ENCODE peak calls at places on chromosomes 3 and 15, in eight cellular contexts. One of them, this sample, is unnamed.

GRCh38 chr3:20608054-20608738 is 422.2 kb upstream of the SGO1 start:
- DNase-seq in activated CD4-positive, CD25-positive, alpha-beta regulatory T cell: no peak
- DNase-seq in ovary: no peak
- DNase-seq in NCI-H1436: no peak
- DNase-seq in pons: no peak
- DNase-seq in RWPE1: no peak
- DNase-seq in astrocyte of the spinal cord: no peak
- DNase-seq in putamen: no peak
- DNase-seq in this sample: no peak

GRCh38 chr3:149744630-149745029 is 7.7 kb downstream of the COMMD2 start:
- DNase-seq in putamen: no peak
- DNase-seq in activated CD4-positive, CD25-positive, alpha-beta regulatory T cell: no peak
- DNase-seq in NCI-H1436: no peak
- DNase-seq in RWPE1: no peak
- DNase-seq in pons: no peak
- DNase-seq in ovary: no peak
- DNase-seq in astrocyte of the spinal cord: no peak
- DNase-seq in this sample: no peak

GRCh38 chr3:134294302-134294925 is 43.8 kb upstream of the RYK start:
- DNase-seq in putamen: no peak
- DNase-seq in NCI-H1436: no peak
- DNase-seq in pons: no peak
- DNase-seq in ovary: no peak
- DNase-seq in astrocyte of the spinal cord: no peak
- DNase-seq in activated CD4-positive, CD25-positive, alpha-beta regulatory T cell: no peak
- DNase-seq in RWPE1: no peak
- DNase-seq in this sample: peak

GRCh38 chr3:101809178-101810022 is 30.4 kb downstream of the NXPE3 start:
- DNase-seq in RWPE1: peak
- DNase-seq in putamen: peak
- DNase-seq in pons: peak
- DNase-seq in astrocyte of the spinal cord: peak
- DNase-seq in ovary: no peak
- DNase-seq in activated CD4-positive, CD25-positive, alpha-beta regulatory T cell: peak
- DNase-seq in NCI-H1436: peak
- DNase-seq in this sample: no peak

GRCh38 chr15:88241060-88241459 is 15.5 kb downstream of the NTRK3 start:
- DNase-seq in astrocyte of the spinal cord: no peak
- DNase-seq in ovary: no peak
- DNase-seq in activated CD4-positive, CD25-positive, alpha-beta regulatory T cell: no peak
- DNase-seq in NCI-H1436: no peak
- DNase-seq in RWPE1: no peak
- DNase-seq in pons: no peak
- DNase-seq in putamen: no peak
- DNase-seq in this sample: no peak

GRCh38 chr3:33134026-33134625 is 20.3 kb downstream of the CRTAP start:
- DNase-seq in RWPE1: no peak
- DNase-seq in ovary: no peak
- DNase-seq in putamen: no peak
- DNase-seq in NCI-H1436: no peak
- DNase-seq in astrocyte of the spinal cord: peak
- DNase-seq in pons: no peak
- DNase-seq in activated CD4-positive, CD25-positive, alpha-beta regulatory T cell: no peak
- DNase-seq in this sample: no peak

GRCh38 chr15:50145451-50145872 is 26.4 kb upstream of the ATP8B4 start:
- DNase-seq in ovary: no peak
- DNase-seq in putamen: peak
- DNase-seq in astrocyte of the spinal cord: peak
- DNase-seq in pons: peak
- DNase-seq in NCI-H1436: peak
- DNase-seq in activated CD4-positive, CD25-positive, alpha-beta regulatory T cell: no peak
- DNase-seq in RWPE1: peak
- DNase-seq in this sample: no peak

GRCh38 chr3:99418209-99418635 is 220.2 kb upstream of the COL8A1 start:
- DNase-seq in astrocyte of the spinal cord: no peak
- DNase-seq in activated CD4-positive, CD25-positive, alpha-beta regulatory T cell: no peak
- DNase-seq in ovary: no peak
- DNase-seq in putamen: no peak
- DNase-seq in NCI-H1436: no peak
- DNase-seq in pons: no peak
- DNase-seq in RWPE1: no peak
- DNase-seq in this sample: no peak

GRCh38 chr15:40769310-40770146 is at the start of gene C15orf62:
- DNase-seq in NCI-H1436: peak
- DNase-seq in activated CD4-positive, CD25-positive, alpha-beta regulatory T cell: peak
- DNase-seq in ovary: peak
- DNase-seq in astrocyte of the spinal cord: peak
- DNase-seq in RWPE1: peak
- DNase-seq in pons: peak
- DNase-seq in putamen: peak
- DNase-seq in this sample: no peak

GRCh38 chr3:132723551-132723950 is 1.3 kb upstream of the NPHP3 start:
- DNase-seq in astrocyte of the spinal cord: peak
- DNase-seq in ovary: no peak
- DNase-seq in RWPE1: no peak
- DNase-seq in activated CD4-positive, CD25-positive, alpha-beta regulatory T cell: no peak
- DNase-seq in pons: no peak
- DNase-seq in putamen: no peak
- DNase-seq in NCI-H1436: no peak
- DNase-seq in this sample: no peak

GRCh38 chr3:81080608-81081007 is 680.8 kb downstream of the GBE1 start:
- DNase-seq in astrocyte of the spinal cord: no peak
- DNase-seq in pons: no peak
- DNase-seq in NCI-H1436: no peak
- DNase-seq in RWPE1: no peak
- DNase-seq in ovary: no peak
- DNase-seq in putamen: no peak
- DNase-seq in activated CD4-positive, CD25-positive, alpha-beta regulatory T cell: no peak
- DNase-seq in this sample: no peak

GRCh38 chr3:127100459-127101410 is 92.2 kb upstream of the PRR23E start:
- DNase-seq in RWPE1: no peak
- DNase-seq in putamen: no peak
- DNase-seq in pons: no peak
- DNase-seq in NCI-H1436: no peak
- DNase-seq in ovary: no peak
- DNase-seq in activated CD4-positive, CD25-positive, alpha-beta regulatory T cell: no peak
- DNase-seq in astrocyte of the spinal cord: no peak
- DNase-seq in this sample: no peak

GRCh38 chr3:56415672-56416071 is 52.6 kb downstream of the ERC2 start:
- DNase-seq in astrocyte of the spinal cord: peak
- DNase-seq in pons: no peak
- DNase-seq in activated CD4-positive, CD25-positive, alpha-beta regulatory T cell: no peak
- DNase-seq in putamen: no peak
- DNase-seq in RWPE1: no peak
- DNase-seq in NCI-H1436: no peak
- DNase-seq in ovary: no peak
- DNase-seq in this sample: no peak

GRCh38 chr3:169429328-169429727 is 234.2 kb downstream of the MECOM start:
- DNase-seq in ovary: no peak
- DNase-seq in putamen: no peak
- DNase-seq in astrocyte of the spinal cord: no peak
- DNase-seq in RWPE1: no peak
- DNase-seq in pons: no peak
- DNase-seq in activated CD4-positive, CD25-positive, alpha-beta regulatory T cell: no peak
- DNase-seq in NCI-H1436: no peak
- DNase-seq in this sample: no peak

GRCh38 chr3:17466028-17466427 is 276.4 kb downstream of the TBC1D5 start:
- DNase-seq in activated CD4-positive, CD25-positive, alpha-beta regulatory T cell: no peak
- DNase-seq in ovary: no peak
- DNase-seq in RWPE1: peak
- DNase-seq in NCI-H1436: no peak
- DNase-seq in astrocyte of the spinal cord: no peak
- DNase-seq in putamen: no peak
- DNase-seq in pons: no peak
- DNase-seq in this sample: no peak

GRCh38 chr3:70729845-70730244 is 417.4 kb upstream of the MDFIC2 start:
- DNase-seq in ovary: no peak
- DNase-seq in astrocyte of the spinal cord: peak
- DNase-seq in pons: no peak
- DNase-seq in NCI-H1436: no peak
- DNase-seq in putamen: no peak
- DNase-seq in activated CD4-positive, CD25-positive, alpha-beta regulatory T cell: no peak
- DNase-seq in RWPE1: no peak
- DNase-seq in this sample: no peak

GRCh38 chr3:114454592-114455251 is 160.9 kb downstream of the TIGIT start:
- DNase-seq in RWPE1: no peak
- DNase-seq in astrocyte of the spinal cord: peak
- DNase-seq in ovary: peak
- DNase-seq in activated CD4-positive, CD25-positive, alpha-beta regulatory T cell: no peak
- DNase-seq in NCI-H1436: peak
- DNase-seq in pons: peak
- DNase-seq in putamen: peak
- DNase-seq in this sample: no peak

This sample was measured in central memory CD8-positive, alpha-beta T cell.